ENCODE peak calls at places on chromosome 6, in seven cellular contexts. X, L, U, I, C, O and E are unnamed samples.

GRCh38 chr6:41558033-41558807 is 12.0 kb downstream of the FOXP4 start:
- DNase-seq in X (no peak), L (no peak), U (no peak), I (no peak), C (no peak), O (no peak), E (no peak)

GRCh38 chr6:165117121-165117520 is 192.3 kb downstream of the C6orf118 start:
- DNase-seq in X (no peak), L (no peak), U (no peak), I (no peak), C (no peak), O (no peak), E (no peak)

GRCh38 chr6:111668410-111668809 is 62.7 kb upstream of the TRAF3IP2 start:
- DNase-seq in X (no peak), L (no peak), U (no peak), I (no peak), C (no peak), O (no peak), E (no peak)

GRCh38 chr6:166488081-166488685 is 98.3 kb downstream of the RAMACL start:
- DNase-seq in X (peak), L (no peak), U (peak), I (no peak), C (no peak), O (no peak), E (peak)

GRCh38 chr6:44569131-44569530 is 181.6 kb downstream of the CDC5L start:
- DNase-seq in X (no peak), L (no peak), U (no peak), I (no peak), C (no peak), O (no peak), E (no peak)

GRCh38 chr6:110331816-110332215 is 26.3 kb downstream of the METTL24 start:
- DNase-seq in X (no peak), L (no peak), U (no peak), I (no peak), C (no peak), O (no peak), E (no peak)

GRCh38 chr6:71402101-71402500 is 113.5 kb downstream of the OGFRL1 start:
- DNase-seq in X (no peak), L (no peak), U (no peak), I (no peak), C (no peak), O (no peak), E (no peak)

GRCh38 chr6:47308223-47308567 is 1.5 kb downstream of the TNFRSF21 start:
- DNase-seq in X (no peak), L (no peak), U (no peak), I (no peak), C (no peak), O (no peak), E (no peak)

GRCh38 chr6:111992851-111993250 is 61.1 kb upstream of the CCN6 start:
- DNase-seq in X (peak), L (no peak), U (no peak), I (no peak), C (no peak), O (no peak), E (peak)

GRCh38 chr6:37547564-37548061 is 47.9 kb upstream of the CCDC167 start:
- DNase-seq in X (no peak), L (no peak), U (no peak), I (no peak), C (no peak), O (no peak), E (no peak)